ENCODE peak calls at places on chromosome 2, in nine cellular contexts. One of them, this sample, is unnamed.

GRCh38 chr2:132412021-132412420 is 4.6 kb upstream of the GPR39 start:
- DNase-seq in AG08396: no peak
- DNase-seq in hippocampal formation: no peak
- DNase-seq in HFF-Myc: no peak
- DNase-seq in Daoy: no peak
- DNase-seq in DMS79 treated with DMSO at 0.1 percent for 48 hours: no peak
- DNase-seq in GM03348: no peak
- DNase-seq in NCI-H2081: no peak
- DNase-seq in AG08395: no peak
- DNase-seq in this sample: no peak

GRCh38 chr2:60964651-60965513 is 52.6 kb upstream of the PEX13 start:
- DNase-seq in AG08396: no peak
- DNase-seq in hippocampal formation: no peak
- DNase-seq in HFF-Myc: no peak
- DNase-seq in Daoy: no peak
- DNase-seq in DMS79 treated with DMSO at 0.1 percent for 48 hours: no peak
- DNase-seq in GM03348: no peak
- DNase-seq in NCI-H2081: no peak
- DNase-seq in AG08395: no peak
- DNase-seq in this sample: no peak

GRCh38 chr2:205747827-205748386 is 65.6 kb downstream of the NRP2 start:
- DNase-seq in AG08396: no peak
- DNase-seq in hippocampal formation: no peak
- DNase-seq in HFF-Myc: no peak
- DNase-seq in Daoy: peak; percentile 48
- DNase-seq in DMS79 treated with DMSO at 0.1 percent for 48 hours: no peak
- DNase-seq in GM03348: no peak
- DNase-seq in NCI-H2081: no peak
- DNase-seq in AG08395: no peak
- DNase-seq in this sample: no peak

GRCh38 chr2:27077231-27077630 is 1.2 kb upstream of the EMILIN1 start:
- DNase-seq in AG08396: no peak
- DNase-seq in hippocampal formation: no peak
- DNase-seq in HFF-Myc: no peak
- DNase-seq in Daoy: no peak
- DNase-seq in DMS79 treated with DMSO at 0.1 percent for 48 hours: no peak
- DNase-seq in GM03348: no peak
- DNase-seq in NCI-H2081: no peak
- DNase-seq in AG08395: no peak
- DNase-seq in this sample: no peak

GRCh38 chr2:9025746-9026145 is 22.3 kb upstream of the MBOAT2 start:
- DNase-seq in AG08396: no peak
- DNase-seq in hippocampal formation: no peak
- DNase-seq in HFF-Myc: no peak
- DNase-seq in Daoy: no peak
- DNase-seq in DMS79 treated with DMSO at 0.1 percent for 48 hours: no peak
- DNase-seq in GM03348: no peak
- DNase-seq in NCI-H2081: no peak
- DNase-seq in AG08395: no peak
- DNase-seq in this sample: no peak

GRCh38 chr2:97983698-97984097 is 12.1 kb downstream of the TMEM131 start:
- DNase-seq in AG08396: no peak
- DNase-seq in hippocampal formation: no peak
- DNase-seq in HFF-Myc: no peak
- DNase-seq in Daoy: no peak
- DNase-seq in DMS79 treated with DMSO at 0.1 percent for 48 hours: no peak
- DNase-seq in GM03348: no peak
- DNase-seq in NCI-H2081: no peak
- DNase-seq in AG08395: no peak
- DNase-seq in this sample: no peak

GRCh38 chr2:38296381-38296780 is 80.7 kb downstream of the ATL2 start:
- DNase-seq in AG08396: no peak
- DNase-seq in hippocampal formation: no peak
- DNase-seq in HFF-Myc: no peak
- DNase-seq in Daoy: no peak
- DNase-seq in DMS79 treated with DMSO at 0.1 percent for 48 hours: no peak
- DNase-seq in GM03348: no peak
- DNase-seq in NCI-H2081: no peak
- DNase-seq in AG08395: no peak
- DNase-seq in this sample: no peak

GRCh38 chr2:1884933-1885580 is 140.7 kb upstream of the PXDN start:
- DNase-seq in AG08396: peak; percentile 39
- DNase-seq in hippocampal formation: no peak
- DNase-seq in HFF-Myc: no peak
- DNase-seq in Daoy: peak; percentile 87
- DNase-seq in DMS79 treated with DMSO at 0.1 percent for 48 hours: peak; percentile 43
- DNase-seq in GM03348: no peak
- DNase-seq in NCI-H2081: no peak
- DNase-seq in AG08395: no peak
- DNase-seq in this sample: no peak

GRCh38 chr2:42364653-42365052 is 3.6 kb upstream of the COX7A2L start:
- DNase-seq in AG08396: no peak
- DNase-seq in hippocampal formation: no peak
- DNase-seq in HFF-Myc: no peak
- DNase-seq in Daoy: no peak
- DNase-seq in DMS79 treated with DMSO at 0.1 percent for 48 hours: no peak
- DNase-seq in GM03348: no peak
- DNase-seq in NCI-H2081: no peak
- DNase-seq in AG08395: no peak
- DNase-seq in this sample: no peak

GRCh38 chr2:152395132-152396024 is 60.4 kb downstream of the FMNL2 start:
- DNase-seq in AG08396: peak; percentile 47
- DNase-seq in hippocampal formation: no peak
- DNase-seq in HFF-Myc: no peak
- DNase-seq in Daoy: no peak
- DNase-seq in DMS79 treated with DMSO at 0.1 percent for 48 hours: no peak
- DNase-seq in GM03348: peak; percentile 28
- DNase-seq in NCI-H2081: no peak
- DNase-seq in AG08395: peak; percentile 46
- DNase-seq in this sample: no peak

GRCh38 chr2:177399376-177399775 is 6.8 kb downstream of the AGPS start:
- DNase-seq in AG08396: no peak
- DNase-seq in hippocampal formation: no peak
- DNase-seq in HFF-Myc: no peak
- DNase-seq in Daoy: no peak
- DNase-seq in DMS79 treated with DMSO at 0.1 percent for 48 hours: no peak
- DNase-seq in GM03348: no peak
- DNase-seq in NCI-H2081: no peak
- DNase-seq in AG08395: no peak
- DNase-seq in this sample: no peak

GRCh38 chr2:84866121-84866520 is 14.8 kb downstream of the TRABD2A start:
- DNase-seq in AG08396: no peak
- DNase-seq in hippocampal formation: no peak
- DNase-seq in HFF-Myc: no peak
- DNase-seq in Daoy: no peak
- DNase-seq in DMS79 treated with DMSO at 0.1 percent for 48 hours: no peak
- DNase-seq in GM03348: peak; percentile 74
- DNase-seq in NCI-H2081: no peak
- DNase-seq in AG08395: peak; percentile 39
- DNase-seq in this sample: no peak